ENCODE peak calls at places on chromosome 21, in eight cellular contexts. Y is mesenchymal stem cell, S is endothelial cell of umbilical vein, T is endodermal cell, K is colonic mucosa, X is GM23248, U is MM.1S, G is SK-N-SH. E is an unnamed sample.
A peak's percentile ranks its signal among the peaks of the same experiment; 100 is the strongest.

GRCh38 chr21:30793581-30794314 is 19.3 kb downstream of the KRTAP8-1 start:
- DNase-seq in Y (no peak), S (no peak), T (no peak), K (no peak), X (no peak), U (peak; percentile 38), G (no peak), E (no peak)

GRCh38 chr21:39915881-39916280 is 48.6 kb downstream of the PCP4 start:
- DNase-seq in Y (no peak), S (no peak), T (no peak), K (no peak), X (no peak), U (no peak), G (no peak), E (peak; percentile 66)

GRCh38 chr21:38440746-38441145 is 57.5 kb downstream of the ERG start:
- DNase-seq in Y (peak; percentile 92), S (peak; percentile 89), T (no peak), K (no peak), X (peak; percentile 91), U (no peak), G (no peak), E (peak; percentile 45)

GRCh38 chr21:17003763-17004373 is 509.0 kb upstream of the CXADR start:
- DNase-seq in Y (no peak), S (peak; percentile 16), T (no peak), K (no peak), X (peak; percentile 42), U (peak; percentile 58), G (no peak), E (peak; percentile 22)

GRCh38 chr21:22885079-22885478 is 1886.9 kb downstream of the NCAM2 start:
- DNase-seq in Y (no peak), S (no peak), T (no peak), K (no peak), X (no peak), U (no peak), G (no peak), E (no peak)

GRCh38 chr21:31727181-31727580 is 4.7 kb downstream of the SCAF4 start:
- DNase-seq in Y (no peak), S (no peak), T (no peak), K (no peak), X (no peak), U (no peak), G (no peak), E (no peak)

GRCh38 chr21:44701541-44701940 is 4.6 kb downstream of the KRTAP10-12 start:
- DNase-seq in Y (no peak), S (no peak), T (peak; percentile 42), K (peak; percentile 14), X (no peak), U (no peak), G (peak; percentile 20), E (no peak)

GRCh38 chr21:24781146-24781545 is 826.1 kb downstream of the MRPL39 start:
- DNase-seq in Y (no peak), S (no peak), T (no peak), K (no peak), X (no peak), U (no peak), G (no peak), E (no peak)

GRCh38 chr21:44619886-44620285 is 7.0 kb upstream of the KRTAP10-9 start:
- DNase-seq in Y (no peak), S (no peak), T (no peak), K (no peak), X (no peak), U (no peak), G (no peak), E (no peak)

GRCh38 chr21:9839011-9839661 is 682.2 kb upstream of the TPTE start:
- DNase-seq in Y (no peak), S (no peak), T (no peak), K (no peak), X (no peak), U (no peak), G (peak; percentile 41), E (no peak)

GRCh38 chr21:31299291-31300147 is 44.5 kb downstream of the TIAM1 start:
- DNase-seq in Y (no peak), S (no peak), T (no peak), K (no peak), X (no peak), U (no peak), G (no peak), E (no peak)

GRCh38 chr21:40300300-40300699 is 433.1 kb downstream of the PCP4 start:
- DNase-seq in Y (no peak), S (no peak), T (peak; percentile 63), K (no peak), X (no peak), U (no peak), G (no peak), E (no peak)

DNA sequence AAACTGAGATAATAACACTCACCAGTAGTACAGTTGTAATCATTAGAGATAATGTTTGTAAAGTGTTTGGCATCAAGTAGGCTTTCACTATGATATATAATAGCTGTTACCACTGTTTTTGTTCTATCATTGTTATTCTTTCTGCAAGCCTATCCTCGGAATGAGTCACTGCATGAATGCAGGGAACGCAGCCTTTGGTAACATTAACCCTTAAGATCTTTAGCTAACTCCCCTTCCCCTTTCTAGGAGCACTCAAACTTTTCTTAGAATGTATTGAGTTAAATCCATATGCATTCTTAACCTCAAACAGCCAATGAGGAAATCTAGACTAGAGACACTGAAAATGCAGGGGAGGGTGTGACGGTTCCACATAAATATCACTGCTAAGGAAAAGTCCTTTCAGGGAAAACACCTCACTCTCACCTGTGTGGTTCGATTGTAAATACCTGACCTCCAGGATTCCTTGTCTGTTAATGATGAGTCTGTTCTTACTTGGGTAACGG is 467.3 kb downstream of the SETD4 start:
- DNase-seq in Y (peak; percentile 41), S (peak; percentile 52), T (no peak), K (no peak), X (peak; percentile 57), U (no peak), G (no peak), E (peak; percentile 65)
- H3K9ac ChIP-seq in Y (peak overlapping the region; percentile 20), S (no peak overlapping the region), T (no peak overlapping the region), K (no peak overlapping the region), X (no peak overlapping the region), U (no peak overlapping the region), G (no peak overlapping the region), E (no peak overlapping the region)

GRCh38 chr21:33057385-33057940 is 12.5 kb upstream of the OLIG1 start:
- DNase-seq in Y (no peak), S (no peak), T (no peak), K (no peak), X (no peak), U (no peak), G (no peak), E (no peak)
- H3K9ac ChIP-seq in Y (no peak overlapping the region), S (no peak overlapping the region), T (no peak overlapping the region), K (no peak overlapping the region), X (no peak overlapping the region), U (no peak overlapping the region), G (no peak overlapping the region), E (no peak overlapping the region)

DNA sequence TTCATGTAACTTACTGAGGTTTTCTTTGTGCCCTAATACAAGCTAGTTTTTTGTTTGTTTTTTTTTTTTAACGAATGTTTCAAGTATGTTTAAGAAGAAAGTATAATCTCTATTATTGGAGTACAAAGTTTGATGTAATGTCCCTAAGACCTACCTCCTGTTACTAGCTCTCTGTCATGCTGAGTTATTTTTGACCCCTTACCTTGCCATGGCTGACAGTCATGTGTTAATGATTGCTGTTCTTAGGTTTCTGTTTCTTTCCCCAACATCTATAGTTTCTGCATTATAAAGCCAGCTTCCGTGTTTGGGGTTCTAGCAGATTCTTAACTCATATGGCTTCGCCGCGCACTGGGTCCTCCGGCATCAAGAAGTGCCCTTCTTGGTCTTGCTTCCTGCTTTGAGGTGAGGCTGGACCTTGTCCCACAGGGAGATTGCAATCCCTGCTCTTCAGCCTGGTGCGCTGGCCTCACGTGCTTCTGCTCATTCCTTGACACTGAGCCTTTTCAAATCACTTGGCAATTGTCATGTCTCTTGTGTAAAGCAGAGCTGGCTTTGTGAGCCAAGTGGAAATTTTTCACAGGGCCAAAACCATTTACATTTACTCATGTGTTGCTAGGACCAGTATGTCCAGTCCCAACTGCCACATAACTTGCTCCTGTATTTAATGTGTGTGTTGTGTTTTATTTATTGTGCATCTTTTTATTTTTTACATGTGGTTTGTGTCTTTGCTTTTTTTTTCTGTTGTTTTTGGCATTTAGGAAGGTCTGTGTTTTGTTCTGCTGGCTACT is 135.0 kb upstream of the COL6A1 start:
- DNase-seq in Y (no peak), S (no peak), T (peak; percentile 37), K (no peak), X (peak; percentile 43), U (no peak), G (no peak), E (peak; percentile 29)
- H3K9ac ChIP-seq in Y (peak overlapping the region; percentile 55), S (no peak overlapping the region), T (no peak overlapping the region), K (no peak overlapping the region), X (no peak overlapping the region), U (no peak overlapping the region), G (no peak overlapping the region), E (no peak overlapping the region)

GRCh38 chr21:41369915-41370839 is 8.3 kb downstream of the MX2 start:
- DNase-seq in Y (peak; percentile 10), S (no peak), T (no peak), K (no peak), X (no peak), U (no peak), G (no peak), E (no peak)
- H3K9ac ChIP-seq in Y (peak overlapping the region; percentile 64), S (no peak overlapping the region), T (no peak overlapping the region), K (no peak overlapping the region), X (no peak overlapping the region), U (no peak overlapping the region), G (no peak overlapping the region), E (no peak overlapping the region)

GRCh38 chr21:42426424-42426823 is 22.7 kb downstream of the UBASH3A start:
- DNase-seq in Y (no peak), S (no peak), T (no peak), K (no peak), X (no peak), U (no peak), G (no peak), E (no peak)

GRCh38 chr21:42426876-42427480 is 23.3 kb downstream of the UBASH3A start:
- DNase-seq in Y (no peak), S (no peak), T (no peak), K (peak; percentile 45), X (no peak), U (no peak), G (no peak), E (no peak)

GRCh38 chr21:42424848-42425602 is 21.3 kb downstream of the UBASH3A start:
- DNase-seq in Y (no peak), S (peak; percentile 44), T (no peak), K (no peak), X (no peak), U (peak; percentile 32), G (no peak), E (no peak)

GRCh38 chr21:42423685-42424084 is 20.0 kb downstream of the UBASH3A start:
- DNase-seq in Y (no peak), S (no peak), T (no peak), K (no peak), X (no peak), U (no peak), G (no peak), E (no peak)

GRCh38 chr21:42425603-42425985 is 21.9 kb downstream of the UBASH3A start:
- DNase-seq in Y (no peak), S (no peak), T (no peak), K (no peak), X (no peak), U (no peak), G (no peak), E (no peak)
- H3K9ac ChIP-seq in Y (no peak overlapping the region), S (no peak overlapping the region), T (no peak overlapping the region), K (no peak overlapping the region), X (no peak overlapping the region), U (no peak overlapping the region), G (no peak overlapping the region), E (no peak overlapping the region)